ENCODE peak calls at places on chromosomes 11 and 22, in nine cellular contexts. D, I, M, Q, H, A, P, S and C are unnamed samples.

GRCh38 chr11:45802531-45803317 is 2.2 kb upstream of the SLC35C1 start:
- DNase-seq in D (peak), I (no peak), M (no peak), Q (no peak), H (no peak), A (no peak), P (no peak), S (no peak), C (no peak)

GRCh38 chr22:42179616-42180015 is 49.0 kb upstream of the CYP2D6 start:
- DNase-seq in D (no peak), I (no peak), M (no peak), Q (peak), H (no peak), A (no peak), P (peak), S (no peak), C (peak)

GRCh38 chr11:34647532-34647931 is 26.6 kb downstream of the EHF start:
- DNase-seq in D (no peak), I (no peak), M (no peak), Q (no peak), H (no peak), A (no peak), P (no peak), S (no peak), C (no peak)

GRCh38 chr11:112809429-112809828 is 151.8 kb upstream of the NCAM1 start:
- DNase-seq in D (no peak), I (no peak), M (no peak), Q (no peak), H (no peak), A (no peak), P (no peak), S (no peak), C (no peak)

GRCh38 chr22:40718250-40719204 is 39.2 kb downstream of the MCHR1 start:
- DNase-seq in D (no peak), I (no peak), M (no peak), Q (no peak), H (no peak), A (no peak), P (no peak), S (no peak), C (no peak)

GRCh38 chr11:32893947-32894827 is 1.6 kb downstream of the QSER1 start:
- DNase-seq in D (no peak), I (no peak), M (peak), Q (peak), H (peak), A (no peak), P (peak), S (no peak), C (peak)

GRCh38 chr11:93908689-93909088 is 58.3 kb upstream of the VSTM5 start:
- DNase-seq in D (no peak), I (no peak), M (no peak), Q (peak), H (no peak), A (no peak), P (peak), S (no peak), C (peak)

GRCh38 chr22:49230194-49230577 is 597.5 kb downstream of the BRD1 start:
- DNase-seq in D (peak), I (no peak), M (peak), Q (no peak), H (no peak), A (no peak), P (no peak), S (no peak), C (no peak)

GRCh38 chr11:74953448-74953847 is 4.4 kb downstream of the SPCS2 start:
- DNase-seq in D (no peak), I (no peak), M (no peak), Q (no peak), H (peak), A (no peak), P (no peak), S (no peak), C (no peak)

GRCh38 chr11:125426818-125427528 is 69.1 kb downstream of the FEZ1 start:
- DNase-seq in D (no peak), I (no peak), M (no peak), Q (no peak), H (peak), A (no peak), P (no peak), S (no peak), C (no peak)

GRCh38 chr11:64074239-64074638 is 38.5 kb downstream of the FLRT1 start:
- DNase-seq in D (no peak), I (no peak), M (no peak), Q (peak), H (no peak), A (no peak), P (no peak), S (no peak), C (peak)

GRCh38 chr11:9170450-9170849 is 79.1 kb upstream of the SCUBE2 start:
- DNase-seq in D (no peak), I (no peak), M (no peak), Q (peak), H (no peak), A (no peak), P (peak), S (no peak), C (peak)

GRCh38 chr11:95680169-95680929 is 109.2 kb downstream of the FAM76B start:
- DNase-seq in D (no peak), I (no peak), M (no peak), Q (peak), H (no peak), A (no peak), P (peak), S (no peak), C (peak)

GRCh38 chr11:85096939-85097338 is 530.2 kb downstream of the DLG2 start:
- DNase-seq in D (no peak), I (no peak), M (no peak), Q (no peak), H (peak), A (no peak), P (no peak), S (no peak), C (no peak)

GRCh38 chr11:2584812-2585565 is 114.8 kb downstream of the KCNQ1OT1 start:
- DNase-seq in D (peak), I (no peak), M (no peak), Q (no peak), H (no peak), A (peak), P (no peak), S (peak), C (no peak)

GRCh38 chr11:115676768-115677167 is 172.6 kb upstream of the CADM1 start:
- DNase-seq in D (no peak), I (no peak), M (no peak), Q (peak), H (no peak), A (no peak), P (peak), S (no peak), C (no peak)

GRCh38 chr11:95364324-95365295 is 133.6 kb upstream of the SESN3 start:
- DNase-seq in D (no peak), I (no peak), M (no peak), Q (no peak), H (no peak), A (no peak), P (no peak), S (no peak), C (peak)

GRCh38 chr11:60946601-60947265 is 5.2 kb downstream of the SLC15A3 start:
- DNase-seq in D (no peak), I (no peak), M (no peak), Q (no peak), H (no peak), A (no peak), P (no peak), S (no peak), C (no peak)

GRCh38 chr22:17868771-17869170 is 94.5 kb upstream of the BID start:
- DNase-seq in D (peak), I (no peak), M (no peak), Q (no peak), H (no peak), A (no peak), P (no peak), S (no peak), C (no peak)

GRCh38 chr11:60925685-60926267 is 1.5 kb downstream of the TMEM132A start:
- DNase-seq in D (peak), I (no peak), M (no peak), Q (peak), H (no peak), A (no peak), P (peak), S (no peak), C (peak)

GRCh38 chr22:36405671-36406070 is 17.9 kb upstream of the MYH9 start:
- DNase-seq in D (peak), I (no peak), M (no peak), Q (peak), H (peak), A (no peak), P (no peak), S (no peak), C (peak)

GRCh38 chr22:17791196-17791595 is 16.9 kb upstream of the BID start:
- DNase-seq in D (no peak), I (no peak), M (no peak), Q (no peak), H (no peak), A (no peak), P (no peak), S (no peak), C (no peak)

GRCh38 chr11:72670041-72670440 is 4.2 kb downstream of the PDE2A start:
- DNase-seq in D (no peak), I (no peak), M (no peak), Q (no peak), H (no peak), A (no peak), P (no peak), S (no peak), C (no peak)

GRCh38 chr11:1893581-1894359 is 2.1 kb upstream of the PRR33 start:
- DNase-seq in D (no peak), I (no peak), M (no peak), Q (no peak), H (no peak), A (no peak), P (no peak), S (no peak), C (peak)

GRCh38 chr22:35328472-35328885 is 28.8 kb downstream of the TOM1 start:
- DNase-seq in D (peak), I (no peak), M (no peak), Q (no peak), H (no peak), A (no peak), P (no peak), S (no peak), C (no peak)

GRCh38 chr11:88555018-88555828 is 217.7 kb upstream of the CTSC start:
- DNase-seq in D (no peak), I (no peak), M (no peak), Q (peak), H (no peak), A (no peak), P (peak), S (no peak), C (peak)

GRCh38 chr22:20495861-20496681 is 476 bp upstream of the KLHL22 start:
- DNase-seq in D (peak), I (peak), M (peak), Q (peak), H (peak), A (peak), P (peak), S (peak), C (peak)

GRCh38 chr22:35301370-35301874 is 1.7 kb downstream of the TOM1 start:
- DNase-seq in D (peak), I (no peak), M (no peak), Q (peak), H (no peak), A (no peak), P (peak), S (no peak), C (peak)

GRCh38 chr11:107808526-107808925 is 50.1 kb downstream of the SLC35F2 start:
- DNase-seq in D (no peak), I (no peak), M (no peak), Q (no peak), H (no peak), A (no peak), P (no peak), S (no peak), C (no peak)

GRCh38 chr11:80432051-80432450 is 991.2 kb upstream of the TENM4 start:
- DNase-seq in D (no peak), I (no peak), M (no peak), Q (no peak), H (no peak), A (no peak), P (no peak), S (no peak), C (no peak)

GRCh38 chr11:22304337-22304961 is 33.7 kb upstream of the SLC17A6 start:
- DNase-seq in D (no peak), I (no peak), M (no peak), Q (peak), H (peak), A (no peak), P (no peak), S (no peak), C (peak)

GRCh38 chr11:128095459-128096096 is 491.8 kb downstream of the ETS1 start:
- DNase-seq in D (no peak), I (no peak), M (no peak), Q (peak), H (peak), A (no peak), P (peak), S (no peak), C (peak)

GRCh38 chr11:113957016-113957415 is 17.9 kb upstream of the HTR3A start:
- DNase-seq in D (no peak), I (no peak), M (no peak), Q (no peak), H (no peak), A (no peak), P (no peak), S (no peak), C (no peak)

GRCh38 chr22:29290061-29290460 is 16.4 kb upstream of the GAS2L1 start:
- DNase-seq in D (no peak), I (no peak), M (no peak), Q (no peak), H (no peak), A (no peak), P (no peak), S (no peak), C (no peak)

GRCh38 chr22:29292379-29292778 is 14.1 kb upstream of the GAS2L1 start:
- DNase-seq in D (no peak), I (no peak), M (no peak), Q (no peak), H (no peak), A (no peak), P (no peak), S (no peak), C (no peak)

GRCh38 chr22:29288837-29289236 is 17.6 kb upstream of the GAS2L1 start:
- DNase-seq in D (no peak), I (no peak), M (no peak), Q (no peak), H (no peak), A (no peak), P (no peak), S (no peak), C (no peak)

GRCh38 chr22:29291215-29291614 is 15.2 kb upstream of the GAS2L1 start:
- DNase-seq in D (no peak), I (no peak), M (no peak), Q (no peak), H (no peak), A (no peak), P (no peak), S (no peak), C (no peak)
- TF ChIP-seq CTCF in D (no peak), I (no peak), M (no peak), Q (no peak), H (no peak), A (no peak), P (no peak), S (no peak), C (no peak)

GRCh38 chr22:31496007-31496734 is at the start of gene SFI1:
- DNase-seq in D (peak), I (peak), M (peak), Q (peak), H (peak), A (peak), P (peak), S (peak), C (peak)
- TF ChIP-seq CTCF in D (no peak), I (peak), M (no peak), Q (peak), H (peak), A (peak), P (peak), S (peak), C (peak)

GRCh38 chr11:83140691-83141455 is 16.1 kb upstream of the PCF11 start:
- DNase-seq in D (no peak), I (no peak), M (no peak), Q (no peak), H (peak), A (no peak), P (no peak), S (no peak), C (no peak)
- TF ChIP-seq CTCF in D (no peak), I (no peak), M (no peak), Q (no peak), H (peak), A (no peak), P (no peak), S (no peak), C (no peak)

GRCh38 chr22:37647928-37648327 is 8.5 kb downstream of the SH3BP1 start:
- DNase-seq in D (no peak), I (no peak), M (no peak), Q (no peak), H (no peak), A (no peak), P (no peak), S (no peak), C (no peak)
- TF ChIP-seq CTCF in D (no peak), I (no peak), M (no peak), Q (no peak), H (no peak), A (no peak), P (no peak), S (no peak), C (no peak)

GRCh38 chr22:30526656-30527055 is 19.9 kb downstream of the SEC14L6 start:
- DNase-seq in D (no peak), I (no peak), M (no peak), Q (no peak), H (no peak), A (no peak), P (no peak), S (no peak), C (no peak)

GRCh38 chr22:30537083-30537731 is 9.3 kb downstream of the SEC14L6 start:
- DNase-seq in D (no peak), I (no peak), M (no peak), Q (no peak), H (no peak), A (no peak), P (no peak), S (no peak), C (no peak)

GRCh38 chr22:30535182-30535581 is 11.4 kb downstream of the SEC14L6 start:
- DNase-seq in D (no peak), I (no peak), M (no peak), Q (no peak), H (no peak), A (no peak), P (no peak), S (no peak), C (no peak)

DNA sequence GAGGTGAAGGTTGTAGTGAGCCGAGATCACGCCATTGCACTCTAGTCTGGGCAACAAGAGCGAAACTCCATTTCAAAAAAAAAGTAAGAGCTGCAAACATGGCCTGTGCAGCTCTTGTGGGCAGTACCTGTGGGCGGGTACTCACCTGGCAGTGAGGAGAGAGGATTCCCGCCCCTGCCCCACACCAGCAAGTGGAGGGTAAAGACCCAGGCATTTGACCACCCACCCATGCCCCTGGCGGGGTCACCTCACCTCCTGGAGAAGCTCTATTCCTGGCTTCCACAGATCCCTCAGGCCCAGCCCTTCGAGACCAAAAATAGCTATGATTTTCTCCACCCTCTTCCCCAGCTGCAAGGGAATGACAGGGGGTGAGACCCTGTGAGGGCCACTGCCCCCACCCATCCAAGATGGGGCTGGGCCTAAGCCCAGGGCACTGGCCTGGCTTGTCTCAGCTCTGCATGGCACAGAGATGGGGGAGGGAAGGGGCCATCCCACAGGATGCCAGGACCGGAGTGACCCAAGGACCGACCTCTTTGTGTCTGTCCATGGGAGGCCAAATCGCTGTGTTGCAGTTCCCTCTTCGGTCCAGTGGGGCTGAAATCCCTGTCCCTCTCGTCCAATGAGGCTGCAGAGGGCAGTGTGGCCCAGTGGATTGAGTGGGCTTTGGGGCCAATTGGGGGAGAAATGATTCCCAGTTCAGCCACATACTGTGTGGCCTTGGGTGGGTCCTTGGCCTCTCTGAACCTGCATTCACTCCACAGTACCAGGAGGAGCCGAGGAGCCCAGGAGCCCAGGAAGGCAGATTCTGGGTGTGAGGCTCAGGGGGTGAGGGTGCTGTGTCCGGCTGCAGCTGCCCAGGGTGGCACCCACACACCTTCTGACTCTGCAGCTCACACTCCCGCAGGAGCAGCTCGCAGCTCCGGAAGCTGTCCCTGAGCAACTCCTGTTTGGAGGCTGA is 14.6 kb downstream of the SEC14L6 start:
- DNase-seq in D (no peak), I (no peak), M (no peak), Q (no peak), H (no peak), A (no peak), P (no peak), S (no peak), C (no peak)
- TF ChIP-seq CTCF in D (no peak), I (peak), M (no peak), Q (no peak), H (no peak), A (no peak), P (no peak), S (no peak), C (no peak)

GRCh38 chr11:106379265-106379664 is 301.8 kb downstream of the AASDHPPT start:
- DNase-seq in D (no peak), I (no peak), M (no peak), Q (no peak), H (no peak), A (no peak), P (no peak), S (no peak), C (no peak)
- TF ChIP-seq CTCF in D (no peak), I (no peak), M (no peak), Q (no peak), H (no peak), A (no peak), P (no peak), S (no peak), C (no peak)

GRCh38 chr11:134634897-134635831 is 223.1 kb upstream of the B3GAT1 start:
- DNase-seq in D (peak), I (no peak), M (no peak), Q (no peak), H (no peak), A (no peak), P (no peak), S (no peak), C (no peak)
- TF ChIP-seq CTCF in D (no peak), I (no peak), M (no peak), Q (no peak), H (no peak), A (peak), P (no peak), S (no peak), C (no peak)

DNA sequence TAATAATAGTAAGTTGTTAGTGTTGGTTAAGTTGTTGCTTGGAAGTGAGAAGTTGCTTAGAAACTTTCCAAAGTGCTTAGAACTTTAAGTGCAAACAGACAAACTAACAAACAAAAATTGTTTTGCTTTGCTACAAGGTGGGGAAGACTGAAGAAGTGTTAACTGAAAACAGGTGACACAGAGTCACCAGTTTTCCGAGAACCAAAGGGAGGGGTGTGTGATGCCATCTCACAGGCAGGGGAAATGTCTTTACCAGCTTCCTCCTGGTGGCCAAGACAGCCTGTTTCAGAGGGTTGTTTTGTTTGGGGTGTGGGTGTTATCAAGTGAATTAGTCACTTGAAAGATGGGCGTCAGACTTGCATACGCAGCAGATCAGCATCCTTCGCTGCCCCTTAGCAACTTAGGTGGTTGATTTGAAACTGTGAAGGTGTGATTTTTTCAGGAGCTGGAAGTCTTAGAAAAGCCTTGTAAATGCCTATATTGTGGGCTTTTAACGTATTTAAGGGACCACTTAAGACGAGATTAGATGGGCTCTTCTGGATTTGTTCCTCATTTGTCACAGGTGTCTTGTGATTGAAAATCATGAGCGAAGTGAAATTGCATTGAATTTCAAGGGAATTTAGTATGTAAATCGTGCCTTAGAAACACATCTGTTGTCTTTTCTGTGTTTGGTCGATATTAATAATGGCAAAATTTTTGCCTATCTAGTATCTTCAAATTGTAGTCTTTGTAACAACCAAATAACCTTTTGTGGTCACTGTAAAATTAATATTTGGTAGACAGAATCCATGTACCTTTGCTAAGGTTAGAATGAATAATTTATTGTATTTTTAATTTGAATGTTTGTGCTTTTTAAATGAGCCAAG is 2.7 kb downstream of the NEAT1 start:
- DNase-seq in D (peak), I (no peak), M (no peak), Q (peak), H (peak), A (peak), P (no peak), S (no peak), C (peak)
- TF ChIP-seq CTCF in D (peak), I (peak), M (no peak), Q (no peak), H (peak), A (no peak), P (peak), S (no peak), C (no peak)